ENCODE peak calls at places on chromosomes 11 and 22, in seven cellular contexts. One of them, this sample, is unnamed.

GRCh38 chr11:111561801-111562325 is 21.3 kb downstream of the LAYN start:
- DNase-seq in prostate gland: no peak
- DNase-seq in sigmoid colon: no peak
- DNase-seq in endothelial cell of umbilical vein: no peak
- DNase-seq in HepG2: peak; percentile 63
- DNase-seq in stomach: no peak
- DNase-seq in HCT116: no peak
- DNase-seq in this sample: no peak

GRCh38 chr22:35552186-35552842 is 11.7 kb downstream of the RASD2 start:
- DNase-seq in HCT116: peak; percentile 42
- DNase-seq in sigmoid colon: no peak
- DNase-seq in HepG2: peak; percentile 23
- DNase-seq in prostate gland: no peak
- DNase-seq in endothelial cell of umbilical vein: peak; percentile 15
- DNase-seq in stomach: no peak
- DNase-seq in this sample: peak; percentile 50

GRCh38 chr11:2194877-2195755 is 23.5 kb upstream of the TH start:
- DNase-seq in HCT116: no peak
- DNase-seq in prostate gland: no peak
- DNase-seq in HepG2: peak; percentile 25
- DNase-seq in stomach: peak; percentile 53
- DNase-seq in sigmoid colon: no peak
- DNase-seq in endothelial cell of umbilical vein: peak; percentile 12
- DNase-seq in this sample: peak; percentile 34

GRCh38 chr11:79100093-79100704 is 340.6 kb downstream of the TENM4 start:
- DNase-seq in stomach: peak; percentile 32
- DNase-seq in HepG2: peak; percentile 45
- DNase-seq in prostate gland: no peak
- DNase-seq in endothelial cell of umbilical vein: peak; percentile 68
- DNase-seq in HCT116: peak; percentile 12
- DNase-seq in sigmoid colon: no peak
- DNase-seq in this sample: peak; percentile 21

GRCh38 chr11:126194121-126194543 is 17.3 kb downstream of the RPUSD4 start:
- DNase-seq in HepG2: peak; percentile 44
- DNase-seq in sigmoid colon: no peak
- DNase-seq in HCT116: no peak
- DNase-seq in stomach: peak; percentile 34
- DNase-seq in prostate gland: peak; percentile 28
- DNase-seq in endothelial cell of umbilical vein: peak; percentile 67
- DNase-seq in this sample: peak; percentile 55

GRCh38 chr22:27088026-27088425 is 430.6 kb downstream of the MIAT start:
- DNase-seq in sigmoid colon: no peak
- DNase-seq in HepG2: no peak
- DNase-seq in endothelial cell of umbilical vein: no peak
- DNase-seq in HCT116: no peak
- DNase-seq in prostate gland: no peak
- DNase-seq in stomach: no peak
- DNase-seq in this sample: no peak

GRCh38 chr11:110859998-110860397 is 147.8 kb upstream of the ARHGAP20 start:
- DNase-seq in sigmoid colon: no peak
- DNase-seq in HCT116: no peak
- DNase-seq in HepG2: no peak
- DNase-seq in endothelial cell of umbilical vein: no peak
- DNase-seq in prostate gland: no peak
- DNase-seq in stomach: no peak
- DNase-seq in this sample: peak; percentile 81

GRCh38 chr11:128911239-128911638 is 20.1 kb downstream of the KCNJ5 start:
- DNase-seq in endothelial cell of umbilical vein: no peak
- DNase-seq in prostate gland: no peak
- DNase-seq in sigmoid colon: no peak
- DNase-seq in HCT116: no peak
- DNase-seq in HepG2: no peak
- DNase-seq in stomach: no peak
- DNase-seq in this sample: no peak

GRCh38 chr11:77725433-77725832 is 87.8 kb upstream of the CLNS1A start:
- DNase-seq in sigmoid colon: no peak
- DNase-seq in prostate gland: no peak
- DNase-seq in HCT116: no peak
- DNase-seq in HepG2: no peak
- DNase-seq in stomach: no peak
- DNase-seq in endothelial cell of umbilical vein: no peak
- DNase-seq in this sample: no peak

GRCh38 chr11:206516-207212 is 535 bp downstream of the BET1L start:
- DNase-seq in HepG2: no peak
- DNase-seq in stomach: peak; percentile 40
- DNase-seq in HCT116: no peak
- DNase-seq in sigmoid colon: peak; percentile 73
- DNase-seq in prostate gland: no peak
- DNase-seq in endothelial cell of umbilical vein: peak; percentile 37
- DNase-seq in this sample: peak; percentile 62

GRCh38 chr22:33785283-33785991 is 134.8 kb downstream of the LARGE1 start:
- DNase-seq in stomach: no peak
- DNase-seq in HepG2: peak; percentile 8
- DNase-seq in endothelial cell of umbilical vein: no peak
- DNase-seq in prostate gland: no peak
- DNase-seq in sigmoid colon: no peak
- DNase-seq in HCT116: no peak
- DNase-seq in this sample: no peak

GRCh38 chr22:47172771-47173534 is 410.5 kb downstream of the TBC1D22A start:
- DNase-seq in HepG2: no peak
- DNase-seq in endothelial cell of umbilical vein: no peak
- DNase-seq in HCT116: no peak
- DNase-seq in sigmoid colon: peak; percentile 46
- DNase-seq in stomach: no peak
- DNase-seq in prostate gland: no peak
- DNase-seq in this sample: peak; percentile 7

GRCh38 chr11:15551897-15552851 is 437.5 kb downstream of the INSC start:
- DNase-seq in HepG2: no peak
- DNase-seq in stomach: no peak
- DNase-seq in endothelial cell of umbilical vein: peak; percentile 1
- DNase-seq in prostate gland: no peak
- DNase-seq in sigmoid colon: no peak
- DNase-seq in HCT116: no peak
- DNase-seq in this sample: no peak

GRCh38 chr11:29634248-29634647 is 382.6 kb downstream of the KCNA4 start:
- DNase-seq in sigmoid colon: no peak
- DNase-seq in HepG2: no peak
- DNase-seq in stomach: no peak
- DNase-seq in endothelial cell of umbilical vein: peak; percentile 29
- DNase-seq in HCT116: no peak
- DNase-seq in prostate gland: no peak
- DNase-seq in this sample: no peak

GRCh38 chr22:39856588-39856987 is 37.0 kb downstream of the ENTHD1 start:
- DNase-seq in HCT116: no peak
- DNase-seq in stomach: no peak
- DNase-seq in prostate gland: no peak
- DNase-seq in endothelial cell of umbilical vein: no peak
- DNase-seq in sigmoid colon: no peak
- DNase-seq in HepG2: peak; percentile 39
- DNase-seq in this sample: no peak

GRCh38 chr11:29324328-29324727 is 692.5 kb downstream of the KCNA4 start:
- DNase-seq in prostate gland: no peak
- DNase-seq in stomach: no peak
- DNase-seq in HepG2: no peak
- DNase-seq in sigmoid colon: no peak
- DNase-seq in endothelial cell of umbilical vein: peak; percentile 54
- DNase-seq in HCT116: no peak
- DNase-seq in this sample: no peak

GRCh38 chr11:92340839-92341238 is 116.2 kb downstream of the FAT3 start:
- DNase-seq in HCT116: no peak
- DNase-seq in prostate gland: no peak
- DNase-seq in stomach: no peak
- DNase-seq in HepG2: peak; percentile 6
- DNase-seq in sigmoid colon: no peak
- DNase-seq in endothelial cell of umbilical vein: no peak
- DNase-seq in this sample: peak; percentile 8

GRCh38 chr11:36400768-36401455 is 104.8 kb downstream of the PRR5L start:
- DNase-seq in stomach: no peak
- DNase-seq in endothelial cell of umbilical vein: no peak
- DNase-seq in HepG2: no peak
- DNase-seq in prostate gland: no peak
- DNase-seq in sigmoid colon: no peak
- DNase-seq in HCT116: no peak
- DNase-seq in this sample: no peak

GRCh38 chr22:22986640-22987039 is 83.7 kb upstream of the GNAZ start:
- DNase-seq in sigmoid colon: no peak
- DNase-seq in HCT116: no peak
- DNase-seq in prostate gland: no peak
- DNase-seq in HepG2: no peak
- DNase-seq in stomach: no peak
- DNase-seq in endothelial cell of umbilical vein: no peak
- DNase-seq in this sample: no peak

GRCh38 chr22:42688241-42688913 is 32.3 kb downstream of the A4GALT start:
- DNase-seq in sigmoid colon: peak; percentile 98
- DNase-seq in stomach: peak; percentile 85
- DNase-seq in HCT116: no peak
- DNase-seq in endothelial cell of umbilical vein: peak; percentile 51
- DNase-seq in prostate gland: peak; percentile 95
- DNase-seq in HepG2: peak; percentile 57
- DNase-seq in this sample: peak; percentile 78

GRCh38 chr11:77411238-77411637 is 62.7 kb downstream of the PAK1 start:
- DNase-seq in sigmoid colon: peak; percentile 66
- DNase-seq in prostate gland: no peak
- DNase-seq in endothelial cell of umbilical vein: no peak
- DNase-seq in stomach: no peak
- DNase-seq in HepG2: no peak
- DNase-seq in HCT116: no peak
- DNase-seq in this sample: peak; percentile 38

GRCh38 chr22:35467788-35468187 is 67.8 kb downstream of the MCM5 start:
- DNase-seq in prostate gland: peak; percentile 66
- DNase-seq in sigmoid colon: peak; percentile 93
- DNase-seq in endothelial cell of umbilical vein: peak; percentile 90
- DNase-seq in stomach: peak; percentile 85
- DNase-seq in HCT116: no peak
- DNase-seq in HepG2: no peak
- DNase-seq in this sample: peak; percentile 71

GRCh38 chr11:84384637-84385227 is 1098.6 kb upstream of the CCDC90B start:
- DNase-seq in prostate gland: peak; percentile 14
- DNase-seq in sigmoid colon: no peak
- DNase-seq in endothelial cell of umbilical vein: peak; percentile 44
- DNase-seq in stomach: peak; percentile 57
- DNase-seq in HepG2: peak; percentile 30
- DNase-seq in HCT116: no peak
- DNase-seq in this sample: peak; percentile 18

GRCh38 chr22:29268511-29269229 is 602 bp downstream of the EWSR1 start:
- DNase-seq in HepG2: peak; percentile 41
- DNase-seq in stomach: peak; percentile 61
- DNase-seq in endothelial cell of umbilical vein: peak; percentile 58
- DNase-seq in sigmoid colon: peak; percentile 87
- DNase-seq in prostate gland: peak; percentile 24
- DNase-seq in HCT116: peak; percentile 1
- DNase-seq in this sample: peak; percentile 60

GRCh38 chr11:75834728-75835127 is 19.7 kb downstream of the UVRAG start:
- DNase-seq in prostate gland: no peak
- DNase-seq in HCT116: no peak
- DNase-seq in stomach: no peak
- DNase-seq in sigmoid colon: no peak
- DNase-seq in HepG2: no peak
- DNase-seq in endothelial cell of umbilical vein: no peak
- DNase-seq in this sample: no peak

GRCh38 chr22:17921871-17922821 is 102.2 kb downstream of the MICAL3 start:
- DNase-seq in HCT116: no peak
- DNase-seq in stomach: no peak
- DNase-seq in prostate gland: peak; percentile 74
- DNase-seq in sigmoid colon: no peak
- DNase-seq in HepG2: peak; percentile 45
- DNase-seq in endothelial cell of umbilical vein: no peak
- DNase-seq in this sample: peak; percentile 53

GRCh38 chr11:73234403-73235181 is 16.5 kb downstream of the P2RY2 start:
- DNase-seq in HepG2: no peak
- DNase-seq in endothelial cell of umbilical vein: no peak
- DNase-seq in sigmoid colon: peak; percentile 45
- DNase-seq in prostate gland: no peak
- DNase-seq in HCT116: no peak
- DNase-seq in stomach: no peak
- DNase-seq in this sample: peak; percentile 1

GRCh38 chr11:114211444-114212122 is 84.6 kb upstream of the NNMT start:
- DNase-seq in HepG2: no peak
- DNase-seq in endothelial cell of umbilical vein: no peak
- DNase-seq in stomach: no peak
- DNase-seq in HCT116: no peak
- DNase-seq in prostate gland: no peak
- DNase-seq in sigmoid colon: no peak
- DNase-seq in this sample: no peak

GRCh38 chr22:29663230-29663826 is 56.5 kb upstream of the CABP7 start:
- DNase-seq in sigmoid colon: no peak
- DNase-seq in stomach: no peak
- DNase-seq in HepG2: no peak
- DNase-seq in endothelial cell of umbilical vein: no peak
- DNase-seq in HCT116: no peak
- DNase-seq in prostate gland: no peak
- DNase-seq in this sample: no peak

GRCh38 chr11:65316311-65316978 is 1.8 kb downstream of the CDC42EP2 start:
- DNase-seq in sigmoid colon: peak; percentile 89
- DNase-seq in HCT116: no peak
- DNase-seq in HepG2: no peak
- DNase-seq in endothelial cell of umbilical vein: peak; percentile 48
- DNase-seq in prostate gland: no peak
- DNase-seq in stomach: no peak
- DNase-seq in this sample: peak; percentile 34

GRCh38 chr22:38501797-38502672 is 4.1 kb downstream of the DDX17 start:
- DNase-seq in endothelial cell of umbilical vein: no peak
- DNase-seq in HCT116: no peak
- DNase-seq in HepG2: no peak
- DNase-seq in prostate gland: no peak
- DNase-seq in sigmoid colon: no peak
- DNase-seq in stomach: no peak
- DNase-seq in this sample: no peak
- H3K4me3 ChIP-seq in endothelial cell of umbilical vein: no peak overlapping the region
- H3K4me3 ChIP-seq in HCT116: no peak overlapping the region
- H3K4me3 ChIP-seq in HepG2: no peak overlapping the region
- H3K4me3 ChIP-seq in prostate gland: no peak overlapping the region
- H3K4me3 ChIP-seq in sigmoid colon: peak overlapping the region; percentile 89
- H3K4me3 ChIP-seq in stomach: peak overlapping the region; percentile 72
- H3K4me3 ChIP-seq in this sample: no peak overlapping the region

GRCh38 chr11:67508486-67509121 is 642 bp upstream of the CDK2AP2 start:
- DNase-seq in endothelial cell of umbilical vein: peak; percentile 97
- DNase-seq in prostate gland: peak; percentile 94
- DNase-seq in HCT116: peak; percentile 90
- DNase-seq in stomach: peak; percentile 99
- DNase-seq in HepG2: peak; percentile 91
- DNase-seq in sigmoid colon: peak; percentile 99
- DNase-seq in this sample: peak; percentile 99
- TF ChIP-seq POLR2AphosphoS5 in endothelial cell of umbilical vein: peak; percentile 75
- TF ChIP-seq POLR2AphosphoS5 in prostate gland: peak; percentile 74
- TF ChIP-seq POLR2AphosphoS5 in HCT116: no peak
- TF ChIP-seq POLR2AphosphoS5 in stomach: peak; percentile 87
- TF ChIP-seq POLR2AphosphoS5 in HepG2: no peak
- TF ChIP-seq POLR2AphosphoS5 in sigmoid colon: peak; percentile 82
- TF ChIP-seq POLR2AphosphoS5 in this sample: no peak

GRCh38 chr11:125064070-125064469 is 965 bp downstream of the SLC37A2 start:
- DNase-seq in endothelial cell of umbilical vein: no peak
- DNase-seq in HCT116: no peak
- DNase-seq in prostate gland: no peak
- DNase-seq in sigmoid colon: no peak
- DNase-seq in HepG2: no peak
- DNase-seq in stomach: no peak
- DNase-seq in this sample: no peak
- TF ChIP-seq POLR2A in endothelial cell of umbilical vein: no peak
- TF ChIP-seq POLR2A in HCT116: no peak
- TF ChIP-seq POLR2A in prostate gland: no peak
- TF ChIP-seq POLR2A in sigmoid colon: no peak
- TF ChIP-seq POLR2A in HepG2: no peak
- TF ChIP-seq POLR2A in stomach: no peak
- TF ChIP-seq POLR2A in this sample: no peak

GRCh38 chr22:44755418-44755817 is 3.0 kb downstream of the ARHGAP8 start:
- DNase-seq in stomach: no peak
- DNase-seq in sigmoid colon: no peak
- DNase-seq in HepG2: no peak
- DNase-seq in endothelial cell of umbilical vein: no peak
- DNase-seq in prostate gland: no peak
- DNase-seq in HCT116: no peak
- DNase-seq in this sample: no peak
- H3K4me3 ChIP-seq in stomach: no peak overlapping the region
- H3K4me3 ChIP-seq in sigmoid colon: no peak overlapping the region
- H3K4me3 ChIP-seq in HepG2: no peak overlapping the region
- H3K4me3 ChIP-seq in endothelial cell of umbilical vein: no peak overlapping the region
- H3K4me3 ChIP-seq in prostate gland: peak overlapping the region; percentile 18
- H3K4me3 ChIP-seq in HCT116: peak overlapping the region; percentile 11
- H3K4me3 ChIP-seq in this sample: no peak overlapping the region

This sample was measured in transverse colon.